ENCODE peak calls at places on chromosomes 12 and 14, in eight cellular contexts. G is MM.1S, B is OCI-LY7, L is PC-3, W is SK-N-SH, F is hepatocyte, C is HCT116, T is neural progenitor cell. K is an unnamed sample.

GRCh38 chr12:18139989-18140596 is 50.1 kb upstream of the RERGL start:
- DNase-seq in C (no peak), W (no peak), G (peak), L (peak), B (peak), F (peak), T (peak), K (peak)

GRCh38 chr12:122423258-122424165 is 1.0 kb upstream of the CLIP1 start:
- DNase-seq in T (peak), G (no peak), F (peak), B (peak), L (no peak), C (peak), W (peak), K (peak)

GRCh38 chr12:118098911-118099671 is 4.7 kb downstream of the VSIG10 start:
- DNase-seq in F (peak), C (no peak), L (no peak), B (no peak), W (no peak), G (no peak), T (no peak), K (no peak)

GRCh38 chr14:23487216-23487615 is 17.7 kb downstream of the NGDN start:
- DNase-seq in B (no peak), C (no peak), W (no peak), F (no peak), G (no peak), T (no peak), L (no peak), K (no peak)

GRCh38 chr12:122964439-122965257 is 1.6 kb downstream of the ABCB9 start:
- DNase-seq in G (no peak), W (no peak), F (no peak), L (no peak), B (no peak), T (peak), C (no peak), K (no peak)

GRCh38 chr12:100248886-100249285 is 18.0 kb downstream of the DEPDC4 start:
- DNase-seq in F (no peak), G (no peak), T (no peak), B (no peak), L (no peak), C (no peak), W (no peak), K (peak)

GRCh38 chr14:94386085-94387031 is 2.0 kb downstream of the SERPINA1 start:
- DNase-seq in L (no peak), B (no peak), T (no peak), C (no peak), F (no peak), W (no peak), G (no peak), K (no peak)

GRCh38 chr12:57477710-57478681 is 1.7 kb downstream of the ARHGAP9 start:
- DNase-seq in G (no peak), C (no peak), L (no peak), W (no peak), B (peak), T (no peak), F (no peak), K (no peak)

GRCh38 chr12:632102-632696 is 31.0 kb downstream of the NINJ2 start:
- DNase-seq in T (peak), B (no peak), F (peak), L (peak), G (no peak), W (no peak), C (no peak), K (peak)

GRCh38 chr12:28569698-28570411 is 379.6 kb downstream of the CCDC91 start:
- DNase-seq in T (no peak), F (no peak), W (no peak), L (peak), G (no peak), B (no peak), C (no peak), K (peak)

GRCh38 chr12:89389755-89390661 is 37.7 kb upstream of the DUSP6 start:
- DNase-seq in T (no peak), L (no peak), G (no peak), F (peak), C (no peak), B (no peak), W (no peak), K (no peak)

GRCh38 chr12:53805801-53806200 is 54.0 kb upstream of the CISTR start:
- DNase-seq in C (no peak), B (no peak), L (peak), F (no peak), T (no peak), W (no peak), G (no peak), K (peak)

GRCh38 chr12:56995930-56996496 is 10.3 kb downstream of the ZBTB39 start:
- DNase-seq in T (no peak), W (no peak), G (no peak), C (no peak), L (no peak), B (no peak), F (no peak), K (no peak)

GRCh38 chr12:127629066-127629820 is 637.7 kb upstream of the TMEM132C start:
- DNase-seq in W (no peak), L (peak), B (no peak), C (no peak), T (no peak), F (no peak), G (no peak), K (peak)

GRCh38 chr14:65940056-65940735 is 527.7 kb downstream of the FUT8 start:
- DNase-seq in L (peak), W (peak), F (peak), T (peak), B (peak), C (peak), G (no peak), K (peak)

GRCh38 chr14:94769413-94770250 is at the start of gene GSC:
- DNase-seq in G (peak), L (peak), W (peak), B (no peak), T (peak), C (no peak), F (peak), K (peak)

GRCh38 chr14:38505221-38506095 is 249.6 kb upstream of the CLEC14A start:
- DNase-seq in T (no peak), F (no peak), L (no peak), B (no peak), G (no peak), W (no peak), C (no peak), K (no peak)

GRCh38 chr12:116708826-116709756 is 28.8 kb downstream of the SPRING1 start:
- DNase-seq in C (peak), B (peak), W (peak), T (peak), G (peak), L (peak), F (peak), K (peak)

GRCh38 chr12:119727600-119728436 is 59.9 kb downstream of the PRKAB1 start:
- DNase-seq in T (no peak), B (peak), F (no peak), L (no peak), G (no peak), C (no peak), W (no peak), K (no peak)

DNA sequence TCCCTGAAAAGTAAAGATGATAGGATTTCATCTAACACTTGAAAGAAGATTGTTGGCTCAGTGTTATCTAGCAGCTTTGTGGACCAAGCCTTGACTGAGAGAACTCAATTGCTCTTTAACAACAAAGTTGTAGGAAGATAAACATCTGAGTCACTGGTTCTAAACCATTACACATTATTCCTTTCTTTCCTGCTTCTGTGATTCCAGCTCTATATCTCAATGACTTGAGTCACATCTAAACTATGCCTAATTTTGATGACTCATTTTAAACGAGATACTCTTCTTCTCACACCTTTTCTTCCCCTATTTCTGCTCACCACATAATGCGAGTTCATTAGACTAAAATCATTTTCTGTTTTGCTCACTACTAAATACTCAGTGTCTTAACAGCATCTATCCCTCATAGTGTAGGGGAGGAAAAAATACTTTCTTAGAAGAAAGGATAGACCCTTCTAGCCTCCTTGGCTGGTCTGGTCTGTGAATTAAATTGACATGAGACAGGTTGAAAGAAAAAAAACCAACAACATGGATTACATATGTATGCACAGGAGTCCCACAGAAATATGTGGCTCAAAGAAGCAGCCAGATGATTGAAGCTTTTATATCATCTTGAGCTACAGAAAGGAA is 201.4 kb downstream of the C12orf50 start:
- DNase-seq in F (peak), B (no peak), L (peak), C (peak), G (no peak), W (no peak), T (no peak), K (peak)
- TF ChIP-seq EZH2phosphoT487 in F (no peak), B (no peak), L (no peak), C (no peak), G (no peak), W (no peak), T (no peak), K (no peak)

DNA sequence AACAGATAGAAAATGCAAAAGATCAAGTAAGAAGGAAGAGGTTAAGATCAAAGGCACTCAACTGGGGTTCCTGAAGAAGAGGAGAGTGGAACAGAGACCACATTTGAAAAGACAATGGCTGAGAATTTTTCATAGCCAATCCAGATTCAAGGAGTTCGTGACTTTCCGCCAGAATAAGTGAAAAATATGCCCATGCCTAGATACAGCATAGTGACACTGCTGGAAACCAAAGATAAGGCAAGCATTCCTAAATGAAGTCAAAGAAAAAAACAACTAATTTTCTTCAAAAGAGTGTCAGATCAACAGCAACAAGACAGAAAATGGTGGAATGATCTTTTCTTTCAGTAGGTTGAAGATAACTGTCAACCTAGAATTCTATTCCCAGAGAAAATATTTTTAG is 47.5 kb downstream of the EGLN3 start:
- DNase-seq in C (no peak), B (no peak), L (no peak), F (no peak), T (no peak), G (no peak), W (no peak), K (no peak)
- H2AFZ ChIP-seq in C (no peak), B (no peak), L (no peak), F (no peak), T (no peak), G (no peak), W (no peak), K (no peak)

GRCh38 chr14:88565427-88565826 is 2.6 kb downstream of the ZC3H14 start:
- DNase-seq in C (no peak), B (no peak), L (no peak), T (no peak), G (no peak), F (no peak), W (no peak), K (no peak)

GRCh38 chr14:88559852-88560251 is 3.0 kb upstream of the ZC3H14 start:
- DNase-seq in G (peak), L (peak), B (peak), C (no peak), F (peak), T (peak), W (peak), K (peak)

GRCh38 chr14:88563845-88564244 is 1.0 kb downstream of the ZC3H14 start:
- DNase-seq in W (no peak), L (no peak), G (no peak), C (no peak), B (no peak), T (peak), F (no peak), K (peak)

GRCh38 chr14:88562532-88562830 is 356 bp upstream of the ZC3H14 start:
- DNase-seq in L (no peak), W (no peak), C (no peak), G (no peak), T (no peak), F (no peak), B (no peak), K (peak)

GRCh38 chr14:88562831-88563686 is at the start of gene ZC3H14:
- DNase-seq in L (peak), G (peak), B (peak), T (peak), W (peak), C (peak), F (peak), K (peak)
- TF ChIP-seq EZH2phosphoT487 in L (no peak), G (no peak), B (no peak), T (no peak), W (no peak), C (no peak), F (no peak), K (no peak)

GRCh38 chr12:6606331-6607131 is 648 bp downstream of the CHD4 start:
- DNase-seq in C (no peak), B (peak), F (peak), T (peak), W (peak), G (peak), L (no peak), K (peak)
- H2AFZ ChIP-seq in C (no peak), B (peak), F (peak), T (no peak), W (no peak), G (peak), L (no peak), K (peak)

K was measured in GM23248.